ENCODE peak calls at places on chromosomes 3 and 15, in eight cellular contexts. V is HS-5, N is endothelial cell, B is A549, D is Kasumi-1, A is left ventricle myocardium inferior, E is BE2C, G is endodermal cell. H is an unnamed sample.

GRCh38 chr15:55507567-55507966 is 467 bp downstream of the DNAAF4 start:
- DNase-seq in V (no peak), N (no peak), B (no peak), D (no peak), A (no peak), E (no peak), G (no peak), H (no peak)

GRCh38 chr15:48800811-48801460 is 9.9 kb downstream of the CEP152 start:
- DNase-seq in V (no peak), N (no peak), B (peak; percentile 3), D (peak; percentile 76), A (no peak), E (no peak), G (no peak), H (peak; percentile 20)

GRCh38 chr3:4983739-4984510 is 4.7 kb downstream of the BHLHE40 start:
- DNase-seq in V (peak; percentile 79), N (no peak), B (no peak), D (peak; percentile 84), A (no peak), E (no peak), G (peak; percentile 70), H (no peak)

GRCh38 chr3:129587061-129587460 is 19.4 kb downstream of the PLXND1 start:
- DNase-seq in V (no peak), N (no peak), B (no peak), D (no peak), A (no peak), E (no peak), G (no peak), H (no peak)

GRCh38 chr15:98043160-98044059 is 82.9 kb downstream of the ARRDC4 start:
- DNase-seq in V (no peak), N (no peak), B (no peak), D (no peak), A (no peak), E (peak; percentile 8), G (no peak), H (peak; percentile 3)

GRCh38 chr3:150830094-150830681 is 67.2 kb upstream of the SIAH2 start:
- DNase-seq in V (peak; percentile 1), N (no peak), B (peak; percentile 16), D (peak; percentile 43), A (no peak), E (peak; percentile 31), G (peak; percentile 78), H (peak; percentile 35)

GRCh38 chr3:58028902-58029301 is 20.7 kb downstream of the FLNB start:
- DNase-seq in V (no peak), N (no peak), B (no peak), D (no peak), A (no peak), E (no peak), G (no peak), H (no peak)

GRCh38 chr3:45799586-45799985 is 3.2 kb upstream of the SLC6A20 start:
- DNase-seq in V (no peak), N (no peak), B (no peak), D (no peak), A (no peak), E (no peak), G (no peak), H (no peak)

GRCh38 chr3:30544811-30545210 is 61.6 kb upstream of the TGFBR2 start:
- DNase-seq in V (peak; percentile 86), N (no peak), B (peak; percentile 10), D (no peak), A (no peak), E (no peak), G (no peak), H (no peak)

GRCh38 chr15:60351066-60351465 is 46.7 kb downstream of the ANXA2 start:
- DNase-seq in V (no peak), N (no peak), B (no peak), D (no peak), A (no peak), E (peak; percentile 74), G (no peak), H (no peak)

GRCh38 chr3:64621726-64622400 is 65.9 kb downstream of the ADAMTS9 start:
- DNase-seq in V (no peak), N (no peak), B (no peak), D (no peak), A (no peak), E (no peak), G (no peak), H (no peak)

GRCh38 chr3:29354894-29355293 is 74.0 kb downstream of the RBMS3 start:
- DNase-seq in V (no peak), N (no peak), B (no peak), D (no peak), A (no peak), E (peak; percentile 11), G (no peak), H (no peak)

GRCh38 chr3:98814799-98815450 is 51.8 kb downstream of the ST3GAL6 start:
- DNase-seq in V (no peak), N (no peak), B (peak; percentile 24), D (no peak), A (no peak), E (no peak), G (no peak), H (no peak)

GRCh38 chr3:129019266-129019665 is 18.2 kb downstream of the EFCC1 start:
- DNase-seq in V (no peak), N (no peak), B (no peak), D (no peak), A (no peak), E (no peak), G (no peak), H (no peak)

GRCh38 chr3:11434017-11434526 is 161.9 kb downstream of the ATG7 start:
- DNase-seq in V (no peak), N (no peak), B (no peak), D (no peak), A (peak; percentile 55), E (no peak), G (no peak), H (peak; percentile 41)

GRCh38 chr15:74318376-74319137 is 48.9 kb downstream of the CYP11A1 start:
- DNase-seq in V (no peak), N (no peak), B (no peak), D (peak; percentile 24), A (peak; percentile 54), E (peak; percentile 62), G (no peak), H (no peak)

GRCh38 chr3:77320514-77320913 is 280.6 kb downstream of the ROBO2 start:
- DNase-seq in V (no peak), N (no peak), B (no peak), D (peak; percentile 70), A (no peak), E (no peak), G (no peak), H (peak; percentile 21)

GRCh38 chr15:59543721-59544547 is 67.6 kb upstream of the GCNT3 start:
- DNase-seq in V (no peak), N (no peak), B (no peak), D (no peak), A (no peak), E (no peak), G (no peak), H (no peak)

GRCh38 chr3:141816958-141817357 is 53.8 kb downstream of the GRK7 start:
- DNase-seq in V (no peak), N (no peak), B (no peak), D (no peak), A (no peak), E (no peak), G (no peak), H (no peak)

GRCh38 chr3:186213946-186214345 is 105.1 kb upstream of the ETV5 start:
- DNase-seq in V (no peak), N (no peak), B (no peak), D (no peak), A (no peak), E (no peak), G (no peak), H (no peak)

GRCh38 chr3:112653881-112654300 is 12.9 kb upstream of the CCDC80 start:
- DNase-seq in V (peak; percentile 77), N (no peak), B (peak; percentile 77), D (no peak), A (peak; percentile 69), E (no peak), G (no peak), H (no peak)

GRCh38 chr3:8953336-8953735 is 9.9 kb downstream of the RAD18 start:
- DNase-seq in V (no peak), N (no peak), B (no peak), D (no peak), A (no peak), E (no peak), G (no peak), H (no peak)

H was measured in SK-N-SH.